ENCODE peak calls at places on chromosomes 3 and 15, in six cellular contexts. L, I, X, Q, K and J are unnamed samples.

GRCh38 chr3:15932348-15933300 is 134.8 kb upstream of the ANKRD28 start:
- DNase-seq in L (no peak), I (no peak), X (no peak), Q (no peak), K (no peak), J (no peak)

GRCh38 chr15:82838096-82838735 is 28.8 kb downstream of the WHAMM start:
- DNase-seq in L (no peak), I (no peak), X (no peak), Q (no peak), K (no peak), J (no peak)

GRCh38 chr3:167917969-167918368 is 177.8 kb downstream of the GOLIM4 start:
- DNase-seq in L (no peak), I (no peak), X (no peak), Q (no peak), K (no peak), J (no peak)

GRCh38 chr15:70259030-70259424 is 161.3 kb upstream of the TLE3 start:
- DNase-seq in L (no peak), I (no peak), X (peak), Q (peak), K (peak), J (peak)

GRCh38 chr3:164812042-164812441 is 266.3 kb downstream of the SI start:
- DNase-seq in L (no peak), I (no peak), X (no peak), Q (no peak), K (no peak), J (no peak)

GRCh38 chr3:28612232-28612631 is 263.6 kb upstream of the AZI2 start:
- DNase-seq in L (no peak), I (no peak), X (no peak), Q (no peak), K (no peak), J (no peak)

GRCh38 chr15:50916395-50916794 is 7.9 kb downstream of the AP4E1 start:
- DNase-seq in L (no peak), I (no peak), X (no peak), Q (no peak), K (no peak), J (no peak)

GRCh38 chr3:129317014-129317771 is 38.5 kb downstream of the HMCES start:
- DNase-seq in L (no peak), I (no peak), X (no peak), Q (no peak), K (no peak), J (no peak)

GRCh38 chr15:89007989-89008388 is 80.3 kb upstream of the ABHD2 start:
- DNase-seq in L (no peak), I (no peak), X (no peak), Q (no peak), K (no peak), J (no peak)

GRCh38 chr15:89002830-89003229 is 85.4 kb upstream of the ABHD2 start:
- DNase-seq in L (no peak), I (no peak), X (no peak), Q (no peak), K (no peak), J (no peak)

GRCh38 chr15:89002281-89002761 is 85.9 kb upstream of the ABHD2 start:
- DNase-seq in L (peak), I (no peak), X (no peak), Q (peak), K (no peak), J (no peak)

GRCh38 chr15:89004726-89005030 is 83.6 kb upstream of the ABHD2 start:
- DNase-seq in L (no peak), I (no peak), X (no peak), Q (no peak), K (no peak), J (no peak)

GRCh38 chr15:89003865-89004725 is 84.2 kb upstream of the ABHD2 start:
- DNase-seq in L (no peak), I (no peak), X (peak), Q (peak), K (no peak), J (no peak)
- TF ChIP-seq CTCF in L (peak), I (peak), X (no peak), Q (peak), K (no peak), J (peak)

GRCh38 chr3:8499181-8499611 is 2.4 kb upstream of the LMCD1 start:
- DNase-seq in L (no peak), I (no peak), X (no peak), Q (no peak), K (no peak), J (peak)

GRCh38 chr3:8497582-8497981 is 4.0 kb upstream of the LMCD1 start:
- DNase-seq in L (no peak), I (no peak), X (no peak), Q (peak), K (no peak), J (peak)

GRCh38 chr3:8500966-8501365 is 657 bp upstream of the LMCD1 start:
- DNase-seq in L (no peak), I (no peak), X (no peak), Q (no peak), K (no peak), J (no peak)

GRCh38 chr3:8501388-8502131 is at the start of gene LMCD1:
- DNase-seq in L (peak), I (peak), X (peak), Q (peak), K (peak), J (peak)

DNA sequence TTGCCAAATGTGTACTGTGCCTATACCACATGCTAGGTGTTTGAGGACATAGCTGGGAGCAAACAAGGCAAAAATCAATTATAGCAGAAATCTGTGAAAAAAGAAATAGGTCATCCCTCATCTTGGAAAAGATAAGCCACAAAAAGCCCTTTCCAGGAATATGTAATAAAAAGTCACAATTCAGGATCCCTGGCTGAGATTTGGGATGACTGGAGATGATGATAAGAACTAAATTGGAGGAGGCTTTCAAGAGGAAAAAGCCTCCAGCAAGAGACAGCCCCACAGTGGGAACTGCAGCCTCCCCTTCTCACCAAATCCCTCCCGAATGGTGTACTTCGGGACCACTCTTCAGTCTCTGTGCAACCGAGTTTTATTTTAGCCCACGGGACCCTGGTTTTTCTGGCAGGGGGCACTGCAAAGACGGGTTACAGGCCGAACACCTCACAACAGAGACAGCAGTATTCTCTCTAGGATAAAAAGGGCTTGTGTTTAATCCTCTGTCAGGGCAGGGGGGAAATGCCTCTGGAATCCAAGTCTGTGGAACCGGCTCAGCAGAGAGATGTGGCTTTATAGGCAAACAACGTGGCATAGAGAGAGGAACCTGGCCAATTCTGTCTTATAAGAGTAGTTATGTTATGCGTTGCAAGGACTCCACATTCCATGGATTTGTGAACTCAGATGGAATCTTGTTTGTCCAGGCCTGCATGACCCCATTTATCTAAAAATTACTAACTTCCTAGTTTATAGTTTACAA is 1.2 kb upstream of the LMCD1 start:
- DNase-seq in L (no peak), I (no peak), X (no peak), Q (peak), K (no peak), J (peak)
- TF ChIP-seq CTCF in L (no peak), I (no peak), X (no peak), Q (peak), K (no peak), J (no peak)

GRCh38 chr3:194687638-194688206 is 2.0 kb downstream of the FAM43A start:
- DNase-seq in L (no peak), I (no peak), X (peak), Q (peak), K (peak), J (no peak)

GRCh38 chr3:194686816-194687637 is 1.3 kb downstream of the FAM43A start:
- DNase-seq in L (no peak), I (no peak), X (peak), Q (no peak), K (no peak), J (no peak)

GRCh38 chr3:194685050-194685722 is 497 bp upstream of the FAM43A start:
- DNase-seq in L (no peak), I (no peak), X (no peak), Q (no peak), K (no peak), J (no peak)

GRCh38 chr3:194686414-194686815 is 732 bp downstream of the FAM43A start:
- DNase-seq in L (no peak), I (no peak), X (no peak), Q (no peak), K (no peak), J (no peak)

GRCh38 chr3:194685723-194686413 is at the start of gene FAM43A:
- DNase-seq in L (peak), I (peak), X (peak), Q (peak), K (peak), J (no peak)
- TF ChIP-seq CTCF in L (peak), I (peak), X (no peak), Q (peak), K (no peak), J (peak)

GRCh38 chr3:127124135-127124534 is 68.8 kb upstream of the PRR23E start:
- DNase-seq in L (no peak), I (no peak), X (no peak), Q (peak), K (no peak), J (no peak)
- TF ChIP-seq CTCF in L (no peak), I (no peak), X (no peak), Q (peak), K (no peak), J (peak)

GRCh38 chr3:169390741-169391300 is 272.7 kb downstream of the MECOM start:
- DNase-seq in L (no peak), I (no peak), X (no peak), Q (no peak), K (no peak), J (no peak)
- TF ChIP-seq CTCF in L (no peak), I (peak), X (no peak), Q (no peak), K (no peak), J (peak)

DNA sequence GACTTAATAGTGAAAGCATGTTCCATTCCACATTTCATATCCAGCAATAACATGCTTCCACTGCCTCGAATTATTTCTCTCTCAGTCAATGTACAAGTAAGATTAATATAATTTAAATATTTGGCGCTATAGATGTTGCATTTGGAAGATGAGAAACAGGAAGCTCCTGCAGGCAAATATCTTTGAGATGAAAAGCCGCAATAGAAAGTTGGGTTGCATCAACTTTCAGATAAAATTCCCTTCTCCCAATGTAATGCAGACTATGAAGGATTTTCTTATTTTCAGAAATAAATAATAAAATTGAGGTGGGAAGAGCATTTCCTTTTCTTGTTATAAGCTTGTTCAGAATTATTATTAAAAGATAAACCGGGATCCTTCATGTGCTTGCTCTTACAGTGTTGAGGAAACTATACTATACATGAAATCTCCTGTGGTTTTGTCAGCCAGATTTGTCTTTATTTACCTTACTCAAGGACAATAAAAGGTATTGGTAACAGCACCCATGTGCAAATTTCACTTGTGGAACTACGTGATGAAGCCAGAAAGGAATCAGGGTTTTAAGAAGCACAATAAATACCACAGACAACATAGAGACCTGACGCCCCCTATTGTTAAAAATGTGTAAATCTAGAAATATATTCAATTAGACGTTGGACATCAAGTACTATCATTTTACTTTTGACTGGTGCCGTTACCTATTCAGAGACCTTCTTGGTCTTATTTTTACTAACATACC is 307.0 kb downstream of the ARPP21 start:
- DNase-seq in L (no peak), I (no peak), X (no peak), Q (no peak), K (no peak), J (no peak)
- TF ChIP-seq CTCF in L (peak), I (no peak), X (no peak), Q (peak), K (no peak), J (peak)

GRCh38 chr3:141556034-141556433 is 69.2 kb downstream of the RASA2 start:
- DNase-seq in L (no peak), I (no peak), X (no peak), Q (peak), K (no peak), J (no peak)
- TF ChIP-seq CTCF in L (no peak), I (no peak), X (no peak), Q (no peak), K (no peak), J (no peak)

DNA sequence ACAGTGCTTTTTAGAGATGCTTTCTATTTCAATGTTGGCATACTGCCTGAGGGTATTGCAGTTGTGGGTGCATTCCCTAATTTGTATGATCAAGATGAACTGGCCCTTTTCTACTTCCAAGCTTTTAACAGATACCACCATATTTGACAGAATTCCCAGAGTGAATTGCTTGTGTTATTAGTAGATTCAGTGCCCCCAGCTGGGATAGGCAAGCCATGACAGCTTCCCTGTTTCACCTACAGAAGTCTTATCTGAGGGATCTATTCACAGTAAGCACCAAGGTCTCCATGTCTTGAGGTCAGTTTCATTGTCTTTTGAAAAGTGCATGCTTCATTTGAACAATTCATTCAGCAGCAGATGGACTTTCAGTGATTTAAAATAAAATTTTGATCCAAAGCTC is 68.8 kb upstream of the GOLGA6B start:
- DNase-seq in L (no peak), I (no peak), X (no peak), Q (peak), K (no peak), J (no peak)
- TF ChIP-seq CTCF in L (peak), I (no peak), X (no peak), Q (peak), K (no peak), J (peak)

GRCh38 chr15:72495007-72495406 is 20.9 kb downstream of the ARIH1 start:
- DNase-seq in L (no peak), I (no peak), X (no peak), Q (no peak), K (no peak), J (no peak)

GRCh38 chr15:72491768-72492167 is 17.6 kb downstream of the ARIH1 start:
- DNase-seq in L (no peak), I (no peak), X (no peak), Q (peak), K (no peak), J (peak)

GRCh38 chr15:72489943-72490554 is 15.9 kb downstream of the ARIH1 start:
- DNase-seq in L (no peak), I (no peak), X (no peak), Q (no peak), K (no peak), J (no peak)

GRCh38 chr15:72492733-72493132 is 18.6 kb downstream of the ARIH1 start:
- DNase-seq in L (no peak), I (no peak), X (no peak), Q (no peak), K (no peak), J (no peak)

DNA sequence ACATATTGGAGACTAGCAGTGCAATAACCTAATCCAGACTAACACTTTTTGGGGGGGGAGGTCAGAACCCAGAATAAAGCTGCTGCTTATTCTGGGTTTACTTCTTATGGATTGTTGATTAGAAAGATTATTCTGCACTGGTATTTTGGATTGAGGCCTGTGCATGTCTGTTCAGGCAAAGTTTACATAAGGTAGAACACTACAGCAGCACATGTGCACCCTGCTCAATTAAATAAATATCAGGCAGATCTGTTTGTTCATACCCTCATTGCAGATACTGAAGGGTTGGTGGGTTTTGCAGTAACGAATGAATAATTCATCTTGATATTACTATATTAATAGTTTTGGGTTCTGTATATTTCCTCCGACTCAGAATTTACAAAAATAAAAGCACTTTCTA is 19.1 kb downstream of the ARIH1 start:
- DNase-seq in L (no peak), I (no peak), X (no peak), Q (no peak), K (no peak), J (no peak)
- TF ChIP-seq CTCF in L (no peak), I (no peak), X (no peak), Q (no peak), K (no peak), J (no peak)